ENCODE peak calls at places on chromosome 14, in seven cellular contexts. One of them, this sample, is unnamed. For H3K36me3, the result is how much of the 10 kb centered on the place peaks cover.

GRCh38 chr14:54797556-54797955 is 105.1 kb downstream of the GCH1 start:
- DNase-seq in thoracic aorta: no peak
- DNase-seq in GM12878: no peak
- DNase-seq in tibial artery: no peak
- DNase-seq in HepG2: no peak
- DNase-seq in hepatocyte: no peak
- DNase-seq in PC-3: no peak
- DNase-seq in this sample: no peak

GRCh38 chr14:83777516-83777915 is 1752.4 kb upstream of the FLRT2 start:
- DNase-seq in thoracic aorta: no peak
- DNase-seq in GM12878: no peak
- DNase-seq in tibial artery: no peak
- DNase-seq in HepG2: no peak
- DNase-seq in hepatocyte: no peak
- DNase-seq in PC-3: no peak
- DNase-seq in this sample: no peak

GRCh38 chr14:104758981-104759975 is 6.3 kb downstream of the SIVA1 start:
- DNase-seq in thoracic aorta: no peak
- DNase-seq in GM12878: no peak
- DNase-seq in tibial artery: no peak
- DNase-seq in HepG2: no peak
- DNase-seq in hepatocyte: no peak
- DNase-seq in PC-3: no peak
- DNase-seq in this sample: no peak

GRCh38 chr14:64825006-64825405 is 54.7 kb downstream of the SPTB start:
- DNase-seq in thoracic aorta: no peak
- DNase-seq in GM12878: no peak
- DNase-seq in tibial artery: no peak
- DNase-seq in HepG2: no peak
- DNase-seq in hepatocyte: no peak
- DNase-seq in PC-3: no peak
- DNase-seq in this sample: no peak

GRCh38 chr14:105537580-105538474 is 11.4 kb downstream of the TMEM121 start:
- DNase-seq in thoracic aorta: no peak
- DNase-seq in GM12878: no peak
- DNase-seq in tibial artery: no peak
- DNase-seq in HepG2: no peak
- DNase-seq in hepatocyte: peak
- DNase-seq in PC-3: peak
- DNase-seq in this sample: no peak

GRCh38 chr14:79418649-79419415 is 792.5 kb downstream of the DIO2 start:
- DNase-seq in thoracic aorta: no peak
- DNase-seq in GM12878: no peak
- DNase-seq in tibial artery: no peak
- DNase-seq in HepG2: no peak
- DNase-seq in hepatocyte: no peak
- DNase-seq in PC-3: no peak
- DNase-seq in this sample: no peak

GRCh38 chr14:92846162-92846897 is 52.2 kb downstream of the GOLGA5 start:
- DNase-seq in thoracic aorta: no peak
- DNase-seq in GM12878: peak
- DNase-seq in tibial artery: peak
- DNase-seq in HepG2: no peak
- DNase-seq in hepatocyte: peak
- DNase-seq in PC-3: peak
- DNase-seq in this sample: no peak

GRCh38 chr14:26839481-26839880 is 241.6 kb upstream of the NOVA1 start:
- DNase-seq in thoracic aorta: no peak
- DNase-seq in GM12878: no peak
- DNase-seq in tibial artery: no peak
- DNase-seq in HepG2: no peak
- DNase-seq in hepatocyte: no peak
- DNase-seq in PC-3: peak
- DNase-seq in this sample: no peak

GRCh38 chr14:28608438-28608837 is 158.1 kb upstream of the FOXG1 start:
- DNase-seq in thoracic aorta: no peak
- DNase-seq in GM12878: no peak
- DNase-seq in tibial artery: no peak
- DNase-seq in HepG2: no peak
- DNase-seq in hepatocyte: no peak
- DNase-seq in PC-3: no peak
- DNase-seq in this sample: no peak

GRCh38 chr14:57403521-57403864 is 13.1 kb downstream of the NAA30 start:
- DNase-seq in thoracic aorta: no peak
- DNase-seq in GM12878: no peak
- DNase-seq in tibial artery: no peak
- DNase-seq in HepG2: no peak
- DNase-seq in hepatocyte: no peak
- DNase-seq in PC-3: no peak
- DNase-seq in this sample: no peak

GRCh38 chr14:73397810-73398209 is 60.5 kb downstream of the NUMB start:
- DNase-seq in thoracic aorta: no peak
- DNase-seq in GM12878: no peak
- DNase-seq in tibial artery: no peak
- DNase-seq in HepG2: no peak
- DNase-seq in hepatocyte: peak
- DNase-seq in PC-3: no peak
- DNase-seq in this sample: no peak

GRCh38 chr14:104749111-104749649 is 3.8 kb upstream of the SIVA1 start:
- DNase-seq in thoracic aorta: no peak
- DNase-seq in GM12878: no peak
- DNase-seq in tibial artery: peak
- DNase-seq in HepG2: peak
- DNase-seq in hepatocyte: peak
- DNase-seq in PC-3: peak
- DNase-seq in this sample: no peak

GRCh38 chr14:80356413-80356812 is 145.1 kb upstream of the DIO2 start:
- DNase-seq in thoracic aorta: no peak
- DNase-seq in GM12878: no peak
- DNase-seq in tibial artery: no peak
- DNase-seq in HepG2: peak
- DNase-seq in hepatocyte: peak
- DNase-seq in PC-3: peak
- DNase-seq in this sample: no peak

GRCh38 chr14:84029720-84030119 is 1500.2 kb upstream of the FLRT2 start:
- DNase-seq in thoracic aorta: no peak
- DNase-seq in GM12878: no peak
- DNase-seq in tibial artery: no peak
- DNase-seq in HepG2: no peak
- DNase-seq in hepatocyte: no peak
- DNase-seq in PC-3: no peak
- DNase-seq in this sample: no peak

GRCh38 chr14:78673845-78674244 is 503.7 kb downstream of the NRXN3 start:
- DNase-seq in thoracic aorta: no peak
- DNase-seq in GM12878: no peak
- DNase-seq in tibial artery: no peak
- DNase-seq in HepG2: no peak
- DNase-seq in hepatocyte: no peak
- DNase-seq in PC-3: no peak
- DNase-seq in this sample: peak

GRCh38 chr14:100283984-100284881 is 22.0 kb downstream of the SLC25A29 start:
- DNase-seq in thoracic aorta: no peak
- DNase-seq in GM12878: no peak
- DNase-seq in tibial artery: no peak
- DNase-seq in HepG2: no peak
- DNase-seq in hepatocyte: no peak
- DNase-seq in PC-3: no peak
- DNase-seq in this sample: no peak

GRCh38 chr14:31487891-31488290 is at the start of gene GPR33:
- DNase-seq in thoracic aorta: no peak
- DNase-seq in GM12878: no peak
- DNase-seq in tibial artery: no peak
- DNase-seq in HepG2: no peak
- DNase-seq in hepatocyte: no peak
- DNase-seq in PC-3: no peak
- DNase-seq in this sample: no peak

GRCh38 chr14:102726191-102726949 is 50.9 kb upstream of the TRAF3 start:
- DNase-seq in thoracic aorta: no peak
- DNase-seq in GM12878: no peak
- DNase-seq in tibial artery: no peak
- DNase-seq in HepG2: peak
- DNase-seq in hepatocyte: no peak
- DNase-seq in PC-3: no peak
- DNase-seq in this sample: peak

GRCh38 chr14:102727336-102728095 is 49.7 kb upstream of the TRAF3 start:
- DNase-seq in thoracic aorta: no peak
- DNase-seq in GM12878: no peak
- DNase-seq in tibial artery: no peak
- DNase-seq in HepG2: no peak
- DNase-seq in hepatocyte: no peak
- DNase-seq in PC-3: no peak
- DNase-seq in this sample: peak

GRCh38 chr14:102717211-102717610 is 60.0 kb upstream of the TRAF3 start:
- DNase-seq in thoracic aorta: no peak
- DNase-seq in GM12878: no peak
- DNase-seq in tibial artery: no peak
- DNase-seq in HepG2: no peak
- DNase-seq in hepatocyte: no peak
- DNase-seq in PC-3: no peak
- DNase-seq in this sample: no peak

GRCh38 chr14:102723650-102724049 is 53.6 kb upstream of the TRAF3 start:
- DNase-seq in thoracic aorta: no peak
- DNase-seq in GM12878: no peak
- DNase-seq in tibial artery: no peak
- DNase-seq in HepG2: no peak
- DNase-seq in hepatocyte: no peak
- DNase-seq in PC-3: no peak
- DNase-seq in this sample: peak

DNA sequence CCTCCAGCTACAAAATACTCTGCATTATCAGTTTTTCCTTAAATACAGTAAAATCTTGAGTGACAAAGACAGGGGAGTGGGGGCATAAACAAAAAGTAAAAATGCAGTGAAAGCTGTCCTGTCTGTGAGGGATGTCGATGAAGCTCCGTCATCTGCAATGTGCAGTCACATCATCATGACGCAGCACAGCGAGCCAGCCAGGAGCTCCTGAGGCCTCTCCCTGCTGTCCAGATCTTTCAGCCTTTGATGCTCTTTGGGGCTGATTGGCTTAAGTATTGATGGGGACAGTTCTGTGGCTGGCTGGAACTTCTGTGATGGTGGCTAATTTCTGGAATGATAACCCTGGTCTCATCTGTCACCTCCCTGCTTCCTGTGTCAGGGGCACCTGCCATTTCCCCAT is 54.6 kb upstream of the TRAF3 start:
- DNase-seq in thoracic aorta: no peak
- DNase-seq in GM12878: no peak
- DNase-seq in tibial artery: no peak
- DNase-seq in HepG2: no peak
- DNase-seq in hepatocyte: no peak
- DNase-seq in PC-3: no peak
- DNase-seq in this sample: peak
- H3K36me3 ChIP-seq in thoracic aorta: under half
- H3K36me3 ChIP-seq in GM12878: under half
- H3K36me3 ChIP-seq in tibial artery: under half
- H3K36me3 ChIP-seq in HepG2: half or more
- H3K36me3 ChIP-seq in hepatocyte: under half
- H3K36me3 ChIP-seq in PC-3: under half
- H3K36me3 ChIP-seq in this sample: half or more

GRCh38 chr14:52005625-52006024 is 16.3 kb downstream of the RTRAF start:
- DNase-seq in thoracic aorta: no peak
- DNase-seq in GM12878: no peak
- DNase-seq in tibial artery: no peak
- DNase-seq in HepG2: no peak
- DNase-seq in hepatocyte: no peak
- DNase-seq in PC-3: no peak
- DNase-seq in this sample: no peak

GRCh38 chr14:52006361-52006760 is 17.0 kb downstream of the RTRAF start:
- DNase-seq in thoracic aorta: no peak
- DNase-seq in GM12878: no peak
- DNase-seq in tibial artery: no peak
- DNase-seq in HepG2: no peak
- DNase-seq in hepatocyte: no peak
- DNase-seq in PC-3: no peak
- DNase-seq in this sample: no peak

GRCh38 chr14:52007211-52007610 is 17.9 kb downstream of the RTRAF start:
- DNase-seq in thoracic aorta: no peak
- DNase-seq in GM12878: no peak
- DNase-seq in tibial artery: no peak
- DNase-seq in HepG2: no peak
- DNase-seq in hepatocyte: no peak
- DNase-seq in PC-3: no peak
- DNase-seq in this sample: no peak

GRCh38 chr14:52008136-52008535 is 18.8 kb downstream of the RTRAF start:
- DNase-seq in thoracic aorta: no peak
- DNase-seq in GM12878: no peak
- DNase-seq in tibial artery: no peak
- DNase-seq in HepG2: no peak
- DNase-seq in hepatocyte: no peak
- DNase-seq in PC-3: no peak
- DNase-seq in this sample: no peak

GRCh38 chr14:52007637-52008036 is 18.3 kb downstream of the RTRAF start:
- DNase-seq in thoracic aorta: no peak
- DNase-seq in GM12878: no peak
- DNase-seq in tibial artery: no peak
- DNase-seq in HepG2: peak
- DNase-seq in hepatocyte: no peak
- DNase-seq in PC-3: no peak
- DNase-seq in this sample: no peak
- H3K36me3 ChIP-seq in thoracic aorta: under half
- H3K36me3 ChIP-seq in GM12878: under half
- H3K36me3 ChIP-seq in tibial artery: half or more
- H3K36me3 ChIP-seq in HepG2: half or more
- H3K36me3 ChIP-seq in hepatocyte: under half
- H3K36me3 ChIP-seq in PC-3: half or more
- H3K36me3 ChIP-seq in this sample: half or more

GRCh38 chr14:77442196-77442595 is 15.2 kb downstream of the VIPAS39 start:
- DNase-seq in thoracic aorta: no peak
- DNase-seq in GM12878: no peak
- DNase-seq in tibial artery: no peak
- DNase-seq in HepG2: no peak
- DNase-seq in hepatocyte: no peak
- DNase-seq in PC-3: no peak
- DNase-seq in this sample: no peak

GRCh38 chr14:77436042-77436441 is 12.7 kb upstream of the NOXRED1 start:
- DNase-seq in thoracic aorta: no peak
- DNase-seq in GM12878: no peak
- DNase-seq in tibial artery: no peak
- DNase-seq in HepG2: no peak
- DNase-seq in hepatocyte: no peak
- DNase-seq in PC-3: peak
- DNase-seq in this sample: no peak

DNA sequence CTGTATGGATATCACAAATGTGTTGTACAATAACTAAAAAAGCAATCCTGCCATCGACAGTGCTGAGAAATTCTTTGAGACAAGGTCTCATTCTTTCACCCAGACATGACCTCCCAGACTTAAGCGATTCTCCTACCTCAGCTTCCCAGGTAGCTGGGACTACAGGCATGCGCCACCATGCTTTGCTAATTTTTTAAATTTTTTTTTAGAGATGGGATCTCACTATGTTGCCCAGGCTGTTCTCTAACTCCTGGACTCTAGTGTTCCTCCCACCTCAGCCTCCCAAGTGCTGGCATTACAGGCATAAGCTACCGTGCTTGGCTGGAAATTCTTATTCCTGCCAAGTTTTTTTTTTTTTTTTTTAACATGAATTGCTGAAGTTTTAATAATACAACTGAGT is 16.5 kb upstream of the NOXRED1 start:
- DNase-seq in thoracic aorta: no peak
- DNase-seq in GM12878: no peak
- DNase-seq in tibial artery: no peak
- DNase-seq in HepG2: no peak
- DNase-seq in hepatocyte: no peak
- DNase-seq in PC-3: no peak
- DNase-seq in this sample: no peak
- H3K36me3 ChIP-seq in thoracic aorta: half or more
- H3K36me3 ChIP-seq in GM12878: under half
- H3K36me3 ChIP-seq in tibial artery: half or more
- H3K36me3 ChIP-seq in HepG2: half or more
- H3K36me3 ChIP-seq in hepatocyte: under half
- H3K36me3 ChIP-seq in PC-3: under half
- H3K36me3 ChIP-seq in this sample: half or more

GRCh38 chr14:102953100-102953499 is 30.6 kb downstream of the AMN start:
- DNase-seq in thoracic aorta: no peak
- DNase-seq in GM12878: no peak
- DNase-seq in tibial artery: no peak
- DNase-seq in HepG2: no peak
- DNase-seq in hepatocyte: no peak
- DNase-seq in PC-3: no peak
- DNase-seq in this sample: no peak
- H3K36me3 ChIP-seq in thoracic aorta: half or more
- H3K36me3 ChIP-seq in GM12878: under half
- H3K36me3 ChIP-seq in tibial artery: half or more
- H3K36me3 ChIP-seq in HepG2: under half
- H3K36me3 ChIP-seq in hepatocyte: under half
- H3K36me3 ChIP-seq in PC-3: under half
- H3K36me3 ChIP-seq in this sample: half or more